ENCODE peak calls at places on chromosomes 6 and 20, in six cellular contexts. Q is cardiac muscle cell, H is PC-3, B is MG63, D is GM23248, S is fibroblast of lung. G is an unnamed sample.
A peak's percentile ranks its signal among the peaks of the same experiment; 100 is the strongest.

GRCh38 chr20:7151666-7152065 is 384.2 kb downstream of the BMP2 start:
- DNase-seq in H (no peak), Q (no peak), D (peak; percentile 36), S (peak; percentile 13), B (peak; percentile 4), G (no peak)

GRCh38 chr20:46200582-46201570 is 82.8 kb downstream of the CD40 start:
- DNase-seq in B (no peak), Q (no peak), S (no peak), D (no peak), H (no peak), G (no peak)

GRCh38 chr20:46423882-46424482 is 17.6 kb upstream of the ELMO2 start:
- DNase-seq in D (peak; percentile 46), Q (no peak), B (no peak), S (no peak), H (peak; percentile 54), G (no peak)

GRCh38 chr6:45786243-45786795 is 229.3 kb downstream of the CLIC5 start:
- DNase-seq in B (no peak), D (no peak), Q (no peak), H (no peak), S (no peak), G (no peak)

GRCh38 chr6:169967687-169968086 is 216.3 kb downstream of the ERMARD start:
- DNase-seq in H (no peak), D (no peak), B (no peak), S (no peak), Q (no peak), G (peak; percentile 44)

GRCh38 chr6:157527471-157527907 is 146.5 kb downstream of the ZDHHC14 start:
- DNase-seq in D (no peak), Q (no peak), H (no peak), B (no peak), S (no peak), G (no peak)

GRCh38 chr20:5480824-5481600 is 164.3 kb upstream of the PROKR2 start:
- DNase-seq in B (no peak), Q (no peak), D (no peak), H (peak; percentile 13), S (no peak), G (no peak)

GRCh38 chr6:47103931-47104330 is 61.8 kb upstream of the ADGRF1 start:
- DNase-seq in D (peak; percentile 31), B (no peak), H (peak; percentile 42), Q (no peak), S (no peak), G (no peak)

GRCh38 chr6:131792091-131792496 is 15.7 kb upstream of the ENPP1 start:
- DNase-seq in H (peak; percentile 42), B (peak; percentile 70), Q (no peak), S (peak; percentile 77), D (peak; percentile 55), G (peak; percentile 81)

GRCh38 chr6:6581014-6581413 is 7.5 kb upstream of the LY86 start:
- DNase-seq in H (no peak), D (no peak), B (no peak), Q (no peak), S (no peak), G (no peak)

GRCh38 chr6:11432091-11432490 is 105.5 kb upstream of the TMEM170B start:
- DNase-seq in B (peak; percentile 65), Q (no peak), H (no peak), D (peak; percentile 21), S (no peak), G (no peak)

GRCh38 chr6:22399693-22400092 is 102.9 kb upstream of the PRL start:
- DNase-seq in S (peak; percentile 65), D (peak; percentile 55), B (peak; percentile 42), Q (no peak), H (peak; percentile 86), G (peak; percentile 38)

GRCh38 chr20:40961176-40961575 is 67.4 kb upstream of the TOP1 start:
- DNase-seq in S (no peak), H (no peak), B (no peak), Q (no peak), D (no peak), G (peak; percentile 11)

GRCh38 chr6:79082304-79082703 is 4.2 kb upstream of the PHIP start:
- DNase-seq in D (no peak), Q (peak; percentile 15), H (no peak), S (no peak), B (no peak), G (no peak)

GRCh38 chr6:49632712-49633111 is 3.9 kb downstream of the RHAG start:
- DNase-seq in S (no peak), D (no peak), Q (no peak), B (no peak), H (peak; percentile 69), G (no peak)
- H3K36me3 ChIP-seq in S (no peaks in the 10 kb centered on the region), D (no peaks in the 10 kb centered on the region), Q (no peaks in the 10 kb centered on the region), B (no peaks in the 10 kb centered on the region), H (no peaks in the 10 kb centered on the region), G (no peaks in the 10 kb centered on the region)

GRCh38 chr6:33663028-33663427 is 41.9 kb downstream of the ITPR3 start:
- DNase-seq in S (no peak), H (no peak), Q (no peak), B (no peak), D (no peak), G (no peak)
- H3K36me3 ChIP-seq in S (peaks cover 12% of the 10 kb centered on the region), H (peaks cover 9% of the 10 kb centered on the region), Q (no peaks in the 10 kb centered on the region), B (no peaks in the 10 kb centered on the region), D (no peaks in the 10 kb centered on the region), G (peaks cover 10% of the 10 kb centered on the region)

GRCh38 chr6:53070808-53071207 is 5.6 kb downstream of the FBXO9 start:
- DNase-seq in S (no peak), D (no peak), Q (peak; percentile 30), B (no peak), H (no peak), G (no peak)

GRCh38 chr6:53069431-53069830 is 4.2 kb downstream of the FBXO9 start:
- DNase-seq in H (no peak), S (no peak), B (no peak), Q (no peak), D (no peak), G (no peak)

DNA sequence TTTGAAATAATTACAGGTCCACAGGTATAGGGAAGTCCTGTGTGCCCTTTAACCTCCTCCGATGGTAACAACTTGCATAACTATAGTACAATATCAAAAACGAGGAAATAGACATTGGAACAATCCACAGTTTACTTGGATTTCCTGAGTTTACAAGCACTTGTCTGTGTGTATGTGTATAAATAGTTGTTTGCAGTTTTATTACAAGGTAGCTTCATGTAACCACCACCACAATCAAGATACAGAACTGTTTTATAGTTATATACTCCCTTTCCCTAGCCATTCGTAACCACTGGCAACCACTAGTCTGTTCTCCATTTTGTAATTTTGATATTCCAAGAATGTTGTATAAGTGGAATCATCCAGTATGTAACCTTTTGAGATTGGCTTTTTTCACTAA is 9.1 kb downstream of the FBXO9 start:
- DNase-seq in H (no peak), B (no peak), Q (no peak), D (no peak), S (no peak), G (no peak)
- H3K36me3 ChIP-seq in H (peaks cover 43% of the 10 kb centered on the region), B (peaks cover 44% of the 10 kb centered on the region), Q (peaks cover 54% of the 10 kb centered on the region), D (peaks cover 47% of the 10 kb centered on the region), S (peaks cover 6% of the 10 kb centered on the region), G (peaks cover 66% of the 10 kb centered on the region)

GRCh38 chr6:17836298-17836697 is 129.6 kb upstream of the NUP153 start:
- DNase-seq in B (no peak), S (no peak), H (no peak), D (no peak), Q (no peak), G (no peak)
- H3K36me3 ChIP-seq in B (peaks cover 18% of the 10 kb centered on the region), S (peaks cover 7% of the 10 kb centered on the region), H (peaks cover 20% of the 10 kb centered on the region), D (peaks cover 35% of the 10 kb centered on the region), Q (peaks cover 19% of the 10 kb centered on the region), G (peaks cover 28% of the 10 kb centered on the region)

GRCh38 chr6:151372164-151372563 is 19.2 kb downstream of the ZBTB2 start:
- DNase-seq in D (no peak), S (no peak), H (no peak), Q (no peak), B (no peak), G (no peak)
- H3K36me3 ChIP-seq in D (no peaks in the 10 kb centered on the region), S (no peaks in the 10 kb centered on the region), H (peaks cover 11% of the 10 kb centered on the region), Q (peaks cover 5% of the 10 kb centered on the region), B (peaks cover 32% of the 10 kb centered on the region), G (peaks cover 15% of the 10 kb centered on the region)

DNA sequence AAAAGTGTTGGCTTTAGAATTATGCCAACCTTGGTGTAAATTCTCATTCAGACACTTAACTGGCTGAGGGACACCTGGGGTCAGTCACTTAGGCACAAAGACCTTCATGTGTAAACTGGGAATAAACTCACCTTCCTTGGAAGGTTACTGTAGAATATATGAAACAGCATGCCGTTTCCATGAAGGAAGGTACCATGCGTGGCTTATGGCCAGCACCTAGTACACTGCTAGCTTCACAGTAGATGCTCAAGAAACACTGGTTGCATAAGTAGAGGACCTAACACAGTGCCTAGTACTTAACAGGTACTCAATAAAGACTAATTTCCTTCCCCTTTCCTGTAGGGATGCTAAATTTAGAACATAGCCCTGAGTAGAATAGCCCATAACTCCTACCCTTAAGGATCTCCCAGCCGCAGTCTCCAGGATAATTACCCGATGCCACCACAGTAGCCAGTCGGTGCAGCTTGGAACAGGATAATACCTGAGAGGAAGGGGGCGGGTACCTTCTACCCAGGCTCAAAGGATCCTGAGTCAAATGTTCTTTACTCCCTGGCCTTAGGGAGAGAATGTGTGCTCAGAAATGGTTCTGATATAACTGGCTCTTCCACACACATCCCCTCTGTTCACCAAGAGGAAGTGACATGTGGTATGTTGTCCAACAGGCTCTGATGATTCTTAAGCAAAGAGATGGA is 3.6 kb downstream of the BCL2L1 start:
- DNase-seq in Q (no peak), H (peak; percentile 87), B (no peak), D (no peak), S (no peak), G (no peak)
- H3K36me3 ChIP-seq in Q (no peaks in the 10 kb centered on the region), H (peaks cover 64% of the 10 kb centered on the region), B (peaks cover 64% of the 10 kb centered on the region), D (peaks cover 2% of the 10 kb centered on the region), S (peaks cover 28% of the 10 kb centered on the region), G (peaks cover 33% of the 10 kb centered on the region)

GRCh38 chr6:112177081-112177480 is 77.3 kb downstream of the LAMA4 start:
- DNase-seq in D (no peak), S (no peak), Q (no peak), H (peak; percentile 16), B (no peak), G (no peak)

GRCh38 chr6:112176175-112176574 is 78.2 kb downstream of the LAMA4 start:
- DNase-seq in D (no peak), H (peak; percentile 45), S (no peak), Q (no peak), B (no peak), G (no peak)

GRCh38 chr6:112173401-112173800 is 81.0 kb downstream of the LAMA4 start:
- DNase-seq in H (no peak), Q (no peak), D (no peak), S (no peak), B (no peak), G (no peak)

DNA sequence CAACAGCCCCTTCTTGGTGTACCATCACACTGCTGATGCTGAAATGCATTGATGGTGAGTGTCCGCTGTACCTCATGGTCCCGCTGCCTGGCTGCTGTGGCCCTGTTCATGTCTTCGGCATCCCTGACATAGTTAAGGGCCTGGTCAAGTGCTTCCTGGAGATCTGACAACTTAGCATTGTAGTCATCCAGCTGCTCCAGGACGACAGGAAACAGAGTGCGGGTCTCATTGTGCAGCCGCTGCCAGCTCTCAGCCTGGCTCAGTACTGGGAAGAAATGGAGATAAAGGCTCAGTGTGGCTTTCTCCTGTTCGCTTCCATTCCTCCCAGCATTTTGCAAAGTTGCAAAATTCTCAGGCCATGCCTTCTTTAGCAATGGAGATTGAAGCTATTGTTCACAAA is 81.8 kb downstream of the LAMA4 start:
- DNase-seq in H (no peak), B (no peak), D (no peak), Q (peak; percentile 66), S (no peak), G (no peak)
- H3K36me3 ChIP-seq in H (no peaks in the 10 kb centered on the region), B (peaks cover 32% of the 10 kb centered on the region), D (peaks cover 91% of the 10 kb centered on the region), Q (peaks cover 88% of the 10 kb centered on the region), S (peaks cover 24% of the 10 kb centered on the region), G (peaks cover 93% of the 10 kb centered on the region)